ENCODE peak calls at places on chromosomes 2 and 18, in four cellular contexts. One of them, this sample, is unnamed. For H3K9me3, the result is how much of the 10 kb centered on the place peaks cover.

GRCh38 chr2:28976584-28976983 is 4.5 kb upstream of the TOGARAM2 start:
- DNase-seq in stomach: no peak
- DNase-seq in transverse colon: no peak
- DNase-seq in upper lobe of left lung: no peak
- DNase-seq in this sample: no peak

GRCh38 chr2:184920451-184920965 is 322.2 kb downstream of the ZNF804A start:
- DNase-seq in stomach: no peak
- DNase-seq in upper lobe of left lung: no peak
- DNase-seq in transverse colon: no peak
- DNase-seq in this sample: no peak

GRCh38 chr2:131148426-131148825 is 43.3 kb downstream of the PLEKHB2 start:
- DNase-seq in stomach: no peak
- DNase-seq in transverse colon: no peak
- DNase-seq in upper lobe of left lung: no peak
- DNase-seq in this sample: no peak

GRCh38 chr2:12253167-12253778 is 463.5 kb upstream of the TRIB2 start:
- DNase-seq in upper lobe of left lung: no peak
- DNase-seq in stomach: no peak
- DNase-seq in transverse colon: no peak
- DNase-seq in this sample: no peak

GRCh38 chr18:48486762-48487161 is 52.1 kb upstream of the CTIF start:
- DNase-seq in transverse colon: no peak
- DNase-seq in upper lobe of left lung: no peak
- DNase-seq in stomach: no peak
- DNase-seq in this sample: no peak

GRCh38 chr2:75526842-75527241 is 33.9 kb downstream of the EVA1A start:
- DNase-seq in transverse colon: no peak
- DNase-seq in stomach: no peak
- DNase-seq in upper lobe of left lung: no peak
- DNase-seq in this sample: no peak

GRCh38 chr2:5690718-5691658 is 1.2 kb upstream of the SOX11 start:
- DNase-seq in transverse colon: no peak
- DNase-seq in stomach: no peak
- DNase-seq in upper lobe of left lung: peak
- DNase-seq in this sample: no peak

GRCh38 chr2:104701471-104701911 is 152.4 kb upstream of the POU3F3 start:
- DNase-seq in stomach: no peak
- DNase-seq in transverse colon: no peak
- DNase-seq in upper lobe of left lung: peak
- DNase-seq in this sample: no peak

GRCh38 chr2:234091883-234092282 is 41.4 kb downstream of the SPP2 start:
- DNase-seq in stomach: no peak
- DNase-seq in transverse colon: no peak
- DNase-seq in upper lobe of left lung: no peak
- DNase-seq in this sample: no peak

GRCh38 chr18:55603775-55604174 is 15.8 kb upstream of the TCF4 start:
- DNase-seq in transverse colon: no peak
- DNase-seq in upper lobe of left lung: no peak
- DNase-seq in stomach: no peak
- DNase-seq in this sample: no peak

GRCh38 chr2:118850171-118850900 is 2.9 kb upstream of the EN1 start:
- DNase-seq in stomach: no peak
- DNase-seq in upper lobe of left lung: no peak
- DNase-seq in transverse colon: no peak
- DNase-seq in this sample: no peak

GRCh38 chr2:222074674-222075073 is 224.1 kb downstream of the PAX3 start:
- DNase-seq in stomach: no peak
- DNase-seq in upper lobe of left lung: no peak
- DNase-seq in transverse colon: no peak
- DNase-seq in this sample: no peak

GRCh38 chr2:86194751-86195054 is 559 bp downstream of the IMMT start:
- DNase-seq in transverse colon: peak
- DNase-seq in upper lobe of left lung: no peak
- DNase-seq in stomach: no peak
- DNase-seq in this sample: no peak

GRCh38 chr2:173355866-173356508 is 1.3 kb downstream of the CDCA7 start:
- DNase-seq in stomach: no peak
- DNase-seq in upper lobe of left lung: peak
- DNase-seq in transverse colon: peak
- DNase-seq in this sample: no peak

GRCh38 chr2:179298666-179299065 is 34.0 kb upstream of the SESTD1 start:
- DNase-seq in upper lobe of left lung: no peak
- DNase-seq in stomach: no peak
- DNase-seq in transverse colon: no peak
- DNase-seq in this sample: no peak

GRCh38 chr2:43737097-43737854 is 36.6 kb upstream of the DYNC2LI1 start:
- DNase-seq in stomach: no peak
- DNase-seq in upper lobe of left lung: no peak
- DNase-seq in transverse colon: no peak
- DNase-seq in this sample: no peak

GRCh38 chr18:44079602-44080001 is 601.1 kb upstream of the SETBP1 start:
- DNase-seq in stomach: no peak
- DNase-seq in transverse colon: no peak
- DNase-seq in upper lobe of left lung: no peak
- DNase-seq in this sample: no peak

GRCh38 chr2:45652090-45653050 is 895 bp downstream of the PRKCE start:
- DNase-seq in transverse colon: peak
- DNase-seq in stomach: peak
- DNase-seq in upper lobe of left lung: peak
- DNase-seq in this sample: peak

GRCh38 chr2:10297950-10298349 is 4.8 kb upstream of the HPCAL1 start:
- DNase-seq in transverse colon: peak
- DNase-seq in upper lobe of left lung: no peak
- DNase-seq in stomach: peak
- DNase-seq in this sample: no peak

GRCh38 chr18:61528961-61529360 is 195.7 kb downstream of the CDH20 start:
- DNase-seq in upper lobe of left lung: no peak
- DNase-seq in transverse colon: no peak
- DNase-seq in stomach: no peak
- DNase-seq in this sample: no peak

GRCh38 chr2:143426296-143426695 is 297.1 kb downstream of the ARHGAP15 start:
- DNase-seq in upper lobe of left lung: no peak
- DNase-seq in stomach: no peak
- DNase-seq in transverse colon: no peak
- DNase-seq in this sample: no peak

GRCh38 chr2:16070648-16070971 is 130.3 kb downstream of the MYCN start:
- DNase-seq in stomach: no peak
- DNase-seq in transverse colon: no peak
- DNase-seq in upper lobe of left lung: no peak
- DNase-seq in this sample: no peak

GRCh38 chr2:236171213-236172201 is 3.3 kb upstream of the GBX2 start:
- DNase-seq in upper lobe of left lung: peak
- DNase-seq in transverse colon: no peak
- DNase-seq in stomach: no peak
- DNase-seq in this sample: no peak

GRCh38 chr2:220687231-220687843 is 884.8 kb downstream of the EPHA4 start:
- DNase-seq in stomach: peak
- DNase-seq in transverse colon: peak
- DNase-seq in upper lobe of left lung: no peak
- DNase-seq in this sample: peak

GRCh38 chr18:72470391-72470790 is 73.8 kb downstream of the CBLN2 start:
- DNase-seq in stomach: no peak
- DNase-seq in upper lobe of left lung: no peak
- DNase-seq in transverse colon: no peak
- DNase-seq in this sample: no peak

GRCh38 chr2:158529379-158530110 is 72.8 kb downstream of the PKP4 start:
- DNase-seq in upper lobe of left lung: no peak
- DNase-seq in transverse colon: no peak
- DNase-seq in stomach: no peak
- DNase-seq in this sample: no peak

GRCh38 chr2:18286897-18287296 is 273.6 kb downstream of the RDH14 start:
- DNase-seq in stomach: no peak
- DNase-seq in upper lobe of left lung: no peak
- DNase-seq in transverse colon: no peak
- DNase-seq in this sample: no peak

GRCh38 chr2:236568068-236568921 is 1.3 kb upstream of the ACKR3 start:
- DNase-seq in upper lobe of left lung: peak
- DNase-seq in stomach: peak
- DNase-seq in transverse colon: peak
- DNase-seq in this sample: peak

GRCh38 chr2:28437142-28437835 is 44.6 kb downstream of the FOSL2 start:
- DNase-seq in transverse colon: peak
- DNase-seq in upper lobe of left lung: peak
- DNase-seq in stomach: no peak
- DNase-seq in this sample: no peak

GRCh38 chr18:48065601-48065995 is 135.1 kb upstream of the SMAD2 start:
- DNase-seq in transverse colon: no peak
- DNase-seq in upper lobe of left lung: no peak
- DNase-seq in stomach: no peak
- DNase-seq in this sample: no peak

GRCh38 chr2:53884883-53885282 is 25.1 kb upstream of the GPR75 start:
- DNase-seq in transverse colon: no peak
- DNase-seq in upper lobe of left lung: no peak
- DNase-seq in stomach: no peak
- DNase-seq in this sample: no peak

GRCh38 chr2:53877556-53877955 is 17.8 kb upstream of the GPR75 start:
- DNase-seq in upper lobe of left lung: no peak
- DNase-seq in transverse colon: no peak
- DNase-seq in stomach: no peak
- DNase-seq in this sample: no peak

GRCh38 chr2:53881360-53881759 is 21.6 kb upstream of the GPR75 start:
- DNase-seq in stomach: no peak
- DNase-seq in transverse colon: no peak
- DNase-seq in upper lobe of left lung: no peak
- DNase-seq in this sample: no peak

GRCh38 chr2:53877112-53877511 is 17.3 kb upstream of the GPR75 start:
- DNase-seq in upper lobe of left lung: no peak
- DNase-seq in stomach: no peak
- DNase-seq in transverse colon: no peak
- DNase-seq in this sample: no peak

DNA sequence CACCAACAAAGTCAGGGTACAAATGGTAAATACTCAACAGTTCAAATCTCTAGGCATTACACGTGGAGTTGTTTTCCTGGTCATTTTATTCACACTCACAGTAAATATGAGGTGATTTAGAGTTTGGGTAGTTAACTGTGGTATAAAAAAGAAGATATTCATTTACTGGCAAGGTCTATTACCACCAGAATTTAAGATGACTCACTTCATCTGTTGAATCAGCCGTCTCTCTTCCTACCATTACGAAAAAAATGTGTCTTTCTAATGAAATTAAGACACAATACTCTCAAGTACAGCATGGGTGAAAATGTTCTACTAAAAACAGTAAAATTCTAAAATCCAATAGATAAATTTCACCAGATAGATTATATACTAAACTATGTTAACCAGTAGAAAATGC is 21.0 kb upstream of the GPR75 start:
- DNase-seq in upper lobe of left lung: no peak
- DNase-seq in transverse colon: no peak
- DNase-seq in stomach: no peak
- DNase-seq in this sample: no peak
- H3K27ac ChIP-seq in upper lobe of left lung: no peak
- H3K27ac ChIP-seq in transverse colon: no peak
- H3K27ac ChIP-seq in stomach: no peak
- H3K27ac ChIP-seq in this sample: no peak

GRCh38 chr2:215311625-215312394 is at the start of gene ATIC:
- DNase-seq in stomach: peak
- DNase-seq in transverse colon: peak
- DNase-seq in upper lobe of left lung: peak
- DNase-seq in this sample: peak
- TF ChIP-seq POLR2A in stomach: no peak
- TF ChIP-seq POLR2A in transverse colon: peak
- TF ChIP-seq POLR2A in upper lobe of left lung: peak
- TF ChIP-seq POLR2A in this sample: peak

DNA sequence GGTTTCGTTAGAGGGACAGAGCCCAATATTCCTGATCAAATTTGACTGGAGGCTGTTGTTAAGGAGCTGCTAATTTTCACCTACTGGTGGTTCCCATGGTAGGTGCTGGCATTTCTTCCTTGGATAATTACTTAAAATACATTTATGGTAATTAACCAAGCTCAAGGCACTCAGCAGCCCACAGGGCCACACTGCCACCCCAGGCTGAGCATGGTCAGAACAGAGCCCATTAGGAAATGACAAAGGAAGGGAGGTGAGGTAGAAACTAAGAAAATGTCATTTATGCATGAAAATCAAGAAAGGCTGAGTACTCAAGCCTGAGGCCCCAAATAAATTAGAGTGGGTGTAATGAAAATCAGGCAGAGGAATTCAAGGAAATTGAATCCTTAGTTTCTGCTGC is 510.2 kb upstream of the GYPC start:
- DNase-seq in stomach: no peak
- DNase-seq in upper lobe of left lung: no peak
- DNase-seq in transverse colon: no peak
- DNase-seq in this sample: no peak
- H3K9me3 ChIP-seq in stomach: under half
- H3K9me3 ChIP-seq in upper lobe of left lung: under half
- H3K9me3 ChIP-seq in transverse colon: under half
- H3K9me3 ChIP-seq in this sample: under half

GRCh38 chr2:202149953-202150352 is 76.9 kb downstream of the KIAA2012 start:
- DNase-seq in transverse colon: no peak
- DNase-seq in stomach: no peak
- DNase-seq in upper lobe of left lung: no peak
- DNase-seq in this sample: no peak
- H3K27ac ChIP-seq in transverse colon: peak
- H3K27ac ChIP-seq in stomach: no peak
- H3K27ac ChIP-seq in upper lobe of left lung: no peak
- H3K27ac ChIP-seq in this sample: no peak

GRCh38 chr2:191006297-191006696 is 7.7 kb downstream of the STAT1 start:
- DNase-seq in transverse colon: no peak
- DNase-seq in stomach: no peak
- DNase-seq in upper lobe of left lung: no peak
- DNase-seq in this sample: no peak
- TF ChIP-seq POLR2A in transverse colon: no peak
- TF ChIP-seq POLR2A in stomach: no peak
- TF ChIP-seq POLR2A in upper lobe of left lung: no peak
- TF ChIP-seq POLR2A in this sample: no peak

DNA sequence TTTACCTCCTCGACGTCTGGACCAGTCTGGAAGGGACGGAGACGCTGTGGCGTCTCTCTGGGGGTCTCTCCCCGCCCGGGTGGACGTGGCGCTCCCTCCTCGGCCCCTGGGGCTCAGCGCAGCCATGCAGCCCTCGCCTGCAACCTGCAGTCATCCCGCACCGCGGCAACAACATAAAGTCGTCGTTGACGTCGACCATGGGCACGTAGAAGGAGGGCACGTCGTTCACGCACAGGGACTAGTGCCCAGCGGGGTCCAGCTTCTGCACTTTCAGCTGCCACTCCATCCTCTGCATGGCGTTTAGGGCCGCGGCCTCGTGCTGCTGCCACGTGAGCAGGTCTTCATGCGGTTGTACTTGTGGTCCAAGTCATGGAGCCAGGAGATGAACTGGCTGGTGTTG is 889.6 kb upstream of the LRRTM1 start:
- DNase-seq in transverse colon: no peak
- DNase-seq in upper lobe of left lung: peak
- DNase-seq in stomach: no peak
- DNase-seq in this sample: no peak
- H3K9me3 ChIP-seq in transverse colon: under half
- H3K9me3 ChIP-seq in upper lobe of left lung: under half
- H3K9me3 ChIP-seq in stomach: under half
- H3K9me3 ChIP-seq in this sample: under half

GRCh38 chr2:25558262-25558661 is 115.1 kb downstream of the DTNB start:
- DNase-seq in upper lobe of left lung: no peak
- DNase-seq in stomach: no peak
- DNase-seq in transverse colon: no peak
- DNase-seq in this sample: no peak
- H3K27ac ChIP-seq in upper lobe of left lung: no peak
- H3K27ac ChIP-seq in stomach: no peak
- H3K27ac ChIP-seq in transverse colon: peak
- H3K27ac ChIP-seq in this sample: no peak